ENCODE peak calls at places on chromosomes 16 and 17, in four cellular contexts. F, Z, P and T are unnamed samples.

GRCh38 chr16:57538235-57538711 is 1.9 kb upstream of the CCDC102A start:
- DNase-seq in F (peak; percentile 39), Z (no peak), P (no peak), T (no peak)

GRCh38 chr16:87035053-87035452 is 282.1 kb downstream of the C16orf95 start:
- DNase-seq in F (no peak), Z (no peak), P (no peak), T (no peak)

GRCh38 chr17:27379863-27380533 is 76.2 kb upstream of the KSR1 start:
- DNase-seq in F (peak; percentile 91), Z (no peak), P (peak; percentile 89), T (peak; percentile 63)

GRCh38 chr17:55735784-55736405 is 13.2 kb upstream of the TMEM100 start:
- DNase-seq in F (no peak), Z (no peak), P (no peak), T (no peak)

GRCh38 chr16:63466-63865 is 9.0 kb downstream of the RHBDF1 start:
- DNase-seq in F (no peak), Z (no peak), P (no peak), T (no peak)

GRCh38 chr16:8678068-8678927 is 3.9 kb downstream of the ABAT start:
- DNase-seq in F (no peak), Z (no peak), P (no peak), T (no peak)

GRCh38 chr16:31397701-31398100 is 4.6 kb downstream of the ITGAD start:
- DNase-seq in F (no peak), Z (no peak), P (no peak), T (no peak)

GRCh38 chr17:83118071-83118841 is 38.8 kb downstream of the METRNL start:
- DNase-seq in F (peak; percentile 64), Z (no peak), P (no peak), T (peak; percentile 48)

GRCh38 chr16:48110982-48111381 is 44.8 kb downstream of the ABCC12 start:
- DNase-seq in F (no peak), Z (no peak), P (no peak), T (no peak)

GRCh38 chr17:33164556-33164881 is 128.6 kb downstream of the ASIC2 start:
- DNase-seq in F (no peak), Z (no peak), P (no peak), T (no peak)

GRCh38 chr16:85172465-85173071 is 60.3 kb upstream of the CIBAR2 start:
- DNase-seq in F (peak; percentile 79), Z (no peak), P (no peak), T (no peak)

GRCh38 chr17:79305376-79305775 is 230.8 kb downstream of the ENGASE start:
- DNase-seq in F (no peak), Z (no peak), P (no peak), T (no peak)

GRCh38 chr17:1039511-1040215 is 42.7 kb downstream of the TIMM22 start:
- DNase-seq in F (peak; percentile 86), Z (no peak), P (peak; percentile 92), T (peak; percentile 88)

GRCh38 chr16:84640145-84640544 is 8.2 kb upstream of the KLHL36 start:
- DNase-seq in F (no peak), Z (no peak), P (no peak), T (no peak)

GRCh38 chr17:73731733-73732132 is 87.5 kb upstream of the SDK2 start:
- DNase-seq in F (no peak), Z (no peak), P (no peak), T (no peak)

GRCh38 chr17:1546292-1546922 is 16.2 kb downstream of the PITPNA start:
- DNase-seq in F (no peak), Z (no peak), P (no peak), T (no peak)

GRCh38 chr16:72859581-72859980 is 188.3 kb downstream of the ZFHX3 start:
- DNase-seq in F (no peak), Z (no peak), P (no peak), T (no peak)

GRCh38 chr16:50234771-50235556 is 31.4 kb upstream of the ADCY7 start:
- DNase-seq in F (no peak), Z (no peak), P (no peak), T (no peak)

GRCh38 chr17:7042507-7043194 is 1.2 kb downstream of the SLC16A11 start:
- DNase-seq in F (no peak), Z (no peak), P (peak; percentile 75), T (no peak)

GRCh38 chr17:7045492-7046126 is 1.7 kb upstream of the SLC16A11 start:
- DNase-seq in F (no peak), Z (no peak), P (no peak), T (no peak)

GRCh38 chr17:7043195-7043543 is 723 bp downstream of the SLC16A11 start:
- DNase-seq in F (no peak), Z (no peak), P (no peak), T (no peak)

GRCh38 chr17:7041607-7042506 is 2.0 kb downstream of the SLC16A11 start:
- DNase-seq in F (no peak), Z (no peak), P (no peak), T (no peak)

DNA sequence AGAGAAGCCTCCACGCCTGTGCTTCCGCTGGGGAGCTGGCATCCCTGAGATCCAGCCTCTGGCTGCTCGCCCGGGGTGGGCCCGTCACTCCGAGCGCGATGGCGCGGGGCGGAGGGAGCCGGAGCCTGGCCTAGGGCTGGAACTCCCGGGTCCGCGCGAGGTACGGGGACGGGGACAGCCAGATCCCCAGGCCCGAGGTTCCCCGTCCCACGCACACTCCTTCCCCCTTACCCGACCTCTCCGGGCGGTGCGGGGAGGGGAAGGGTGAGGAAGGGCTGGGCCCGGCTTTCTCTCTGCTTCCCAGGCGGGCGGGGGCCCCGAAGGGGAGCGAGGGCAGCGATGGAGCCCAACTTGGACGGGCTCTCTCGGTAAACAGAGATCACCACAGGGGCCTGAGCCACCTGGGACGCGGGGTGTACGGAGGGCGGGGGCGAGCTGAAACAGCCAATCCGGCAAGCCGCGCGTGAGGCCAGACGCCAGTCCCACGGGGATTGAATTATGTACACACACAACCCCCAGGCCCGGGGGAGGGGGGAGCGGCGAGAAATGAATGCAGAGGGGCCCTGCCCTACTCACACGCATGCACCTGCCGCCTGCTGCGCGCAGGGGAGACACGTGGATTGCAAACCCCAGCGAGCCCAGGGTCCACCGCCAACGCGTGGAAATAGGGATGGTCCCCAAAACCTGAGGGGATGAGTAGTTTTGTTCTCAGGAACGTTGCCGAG is at the start of gene SLC16A11:
- DNase-seq in F (peak; percentile 87), Z (no peak), P (peak; percentile 79), T (peak; percentile 24)
- H3K4me3 ChIP-seq in F (peak within 1 kb of the TSS; percentile 19), Z (peak within 1 kb of the TSS; percentile 47), P (peak within 1 kb of the TSS; percentile 35), T (peak within 1 kb of the TSS; percentile 31)

DNA sequence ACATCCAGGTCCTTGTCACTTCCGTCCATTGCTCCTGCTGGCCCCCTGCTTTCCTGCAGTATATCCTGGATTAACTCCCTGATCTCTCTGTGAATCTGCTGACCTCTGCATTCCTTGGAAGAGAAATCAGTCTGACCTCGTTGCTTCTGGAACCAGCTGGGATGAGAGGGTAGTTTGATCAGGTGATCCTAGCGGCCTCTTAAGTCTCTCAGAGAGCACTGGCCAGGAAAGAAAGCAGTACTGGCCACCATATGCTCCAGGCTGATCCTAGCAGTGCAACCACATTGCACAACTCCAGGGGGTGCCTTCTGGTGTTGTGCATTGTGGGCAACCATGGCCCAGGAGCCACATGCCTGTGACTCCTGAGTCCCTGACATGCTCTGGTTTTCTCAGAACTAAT is 79.2 kb downstream of the ARHGAP23 start:
- DNase-seq in F (no peak), Z (no peak), P (no peak), T (no peak)
- H3K36me3 ChIP-seq in F (no peaks in the 10 kb centered on the region), Z (no peaks in the 10 kb centered on the region), P (no peaks in the 10 kb centered on the region), T (peaks cover 65% of the 10 kb centered on the region)

GRCh38 chr17:28578246-28579195 is 1.8 kb upstream of the ALDOC start:
- DNase-seq in F (no peak), Z (no peak), P (no peak), T (no peak)

GRCh38 chr17:28575126-28575795 is 1.4 kb downstream of the ALDOC start:
- DNase-seq in F (no peak), Z (no peak), P (peak; percentile 76), T (no peak)

GRCh38 chr17:28574536-28574935 is 2.2 kb downstream of the ALDOC start:
- DNase-seq in F (no peak), Z (no peak), P (no peak), T (no peak)

GRCh38 chr17:28577466-28577824 is 750 bp upstream of the ALDOC start:
- DNase-seq in F (no peak), Z (no peak), P (no peak), T (no peak)

GRCh38 chr17:28576758-28577465 is at the start of gene ALDOC:
- DNase-seq in F (peak; percentile 99), Z (peak; percentile 95), P (peak; percentile 98), T (peak; percentile 98)
- H3K4me3 ChIP-seq in F (no peak within 1 kb of the TSS), Z (peak within 1 kb of the TSS; percentile 36), P (no peak within 1 kb of the TSS), T (peak within 1 kb of the TSS; percentile 26)

GRCh38 chr17:81591971-81592370 is 39.8 kb upstream of the FAAP100 start:
- DNase-seq in F (no peak), Z (no peak), P (no peak), T (no peak)
- H3K36me3 ChIP-seq in F (no peaks in the 10 kb centered on the region), Z (peaks cover 44% of the 10 kb centered on the region), P (peaks cover 5% of the 10 kb centered on the region), T (peaks cover 92% of the 10 kb centered on the region)

GRCh38 chr16:30090607-30091332 is 954 bp downstream of the TBX6 start:
- DNase-seq in F (no peak), Z (no peak), P (peak; percentile 62), T (no peak)
- H3K4me3 ChIP-seq in F (no peak overlapping the region), Z (no peak overlapping the region), P (no peak overlapping the region), T (peak overlapping the region; percentile 52)